ENCODE peak calls at places on chromosomes 11 and 22, in seven cellular contexts. A, Z, X, E, G, W and J are unnamed samples.

GRCh38 chr11:17014774-17015638 is 792 bp upstream of the PLEKHA7 start:
- DNase-seq in A (peak; percentile 45), Z (peak; percentile 50), X (peak; percentile 52), E (no peak), G (no peak), W (no peak), J (no peak)

GRCh38 chr11:29190313-29190712 is 826.5 kb downstream of the KCNA4 start:
- DNase-seq in A (no peak), Z (no peak), X (no peak), E (no peak), G (no peak), W (no peak), J (no peak)

GRCh38 chr11:82871646-82872045 is 28.6 kb downstream of the PRCP start:
- DNase-seq in A (no peak), Z (no peak), X (no peak), E (no peak), G (no peak), W (no peak), J (no peak)

GRCh38 chr11:27229511-27230174 is 133.4 kb downstream of the CCDC34 start:
- DNase-seq in A (no peak), Z (no peak), X (no peak), E (no peak), G (no peak), W (no peak), J (no peak)

GRCh38 chr11:4851033-4851432 is 2.0 kb upstream of the OR51S1 start:
- DNase-seq in A (peak; percentile 22), Z (no peak), X (no peak), E (no peak), G (peak; percentile 21), W (no peak), J (no peak)

GRCh38 chr11:22510741-22511140 is 114.9 kb downstream of the FANCF start:
- DNase-seq in A (no peak), Z (no peak), X (no peak), E (no peak), G (no peak), W (no peak), J (no peak)

GRCh38 chr11:74717211-74717997 is 13.8 kb downstream of the CHRDL2 start:
- DNase-seq in A (no peak), Z (no peak), X (no peak), E (no peak), G (no peak), W (no peak), J (no peak)

GRCh38 chr11:17991799-17992433 is 20.9 kb downstream of the SERGEF start:
- DNase-seq in A (peak; percentile 45), Z (peak; percentile 59), X (no peak), E (no peak), G (no peak), W (no peak), J (no peak)

DNA sequence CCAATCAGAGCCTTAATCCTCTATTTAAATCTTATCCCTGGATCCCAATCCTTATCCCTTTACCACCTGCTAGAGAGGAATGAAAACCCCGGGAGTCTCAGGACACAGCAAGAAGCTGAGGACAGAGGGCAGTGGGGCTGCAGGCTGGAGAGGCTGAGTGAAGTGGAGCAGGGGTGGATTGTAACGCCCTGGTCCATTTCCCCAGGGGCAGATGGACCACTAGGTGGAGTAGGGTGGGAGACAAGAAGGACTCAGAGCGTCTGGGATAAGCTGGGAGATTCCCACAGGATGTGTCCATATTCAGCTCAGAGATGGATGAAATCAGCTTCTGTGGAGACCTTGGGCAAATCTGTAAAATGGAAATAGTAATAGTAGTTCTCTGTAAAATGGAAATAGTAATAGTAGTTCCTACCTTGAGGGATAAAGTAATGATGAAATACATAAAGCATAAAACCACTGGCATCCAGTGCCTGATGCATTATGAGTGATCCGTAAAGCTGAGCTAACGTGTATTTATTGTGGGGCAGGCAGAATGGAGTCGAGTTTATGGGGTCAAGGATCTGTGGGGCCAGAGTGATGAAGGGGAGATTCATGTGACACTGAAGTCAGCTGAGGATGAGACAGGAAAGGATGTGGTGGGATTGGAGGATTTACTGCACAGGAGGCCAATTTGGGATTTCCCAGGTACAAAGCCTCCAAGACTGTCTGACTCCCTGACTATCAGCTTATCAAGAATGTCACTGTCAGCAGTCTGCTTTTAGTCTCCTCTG is 1.9 kb upstream of the ROBO4 start:
- DNase-seq in A (no peak), Z (peak; percentile 56), X (no peak), E (no peak), G (no peak), W (no peak), J (no peak)
- TF ChIP-seq CTCF in A (no peak), Z (peak; percentile 40), X (no peak), E (no peak), G (no peak), W (no peak), J (no peak)

DNA sequence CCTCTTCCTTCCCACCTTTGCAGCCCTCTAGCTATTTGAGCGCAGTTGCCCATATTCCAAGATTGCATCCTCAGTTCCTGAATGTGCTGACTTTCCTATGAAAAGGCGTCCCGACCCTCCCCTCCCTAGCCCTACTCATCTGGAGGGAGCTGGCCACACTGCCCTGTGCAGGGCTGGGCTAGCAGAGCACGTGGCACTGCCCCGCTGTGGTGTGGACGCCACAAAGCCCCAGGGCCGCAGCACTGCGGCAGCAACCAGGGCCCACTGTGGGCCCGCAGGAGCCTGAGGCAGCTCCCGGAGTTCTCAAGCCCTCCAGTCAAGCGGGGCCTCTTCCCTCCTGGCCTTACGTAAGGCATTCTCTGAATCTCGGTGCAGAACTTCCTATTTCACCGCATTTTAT is 27.6 kb downstream of the B3GAT1 start:
- DNase-seq in A (no peak), Z (no peak), X (no peak), E (no peak), G (no peak), W (no peak), J (no peak)
- H3K9me3 ChIP-seq in A (no peaks in the 10 kb centered on the region), Z (no peaks in the 10 kb centered on the region), X (no peaks in the 10 kb centered on the region), E (no peaks in the 10 kb centered on the region), G (no peaks in the 10 kb centered on the region), W (no peaks in the 10 kb centered on the region), J (no peaks in the 10 kb centered on the region)

GRCh38 chr22:19680911-19681862 is 33.1 kb upstream of the SEPTIN5 start:
- DNase-seq in A (no peak), Z (no peak), X (no peak), E (no peak), G (no peak), W (no peak), J (no peak)
- H3K4me1 ChIP-seq in A (no peaks in the 10 kb centered on the region), Z (no peaks in the 10 kb centered on the region), X (peaks cover 4% of the 10 kb centered on the region), E (no peaks in the 10 kb centered on the region), G (no peaks in the 10 kb centered on the region), W (no peaks in the 10 kb centered on the region), J (no peaks in the 10 kb centered on the region)

GRCh38 chr22:45340323-45340722 is 30.6 kb downstream of the FAM118A start:
- DNase-seq in A (no peak), Z (no peak), X (no peak), E (no peak), G (no peak), W (no peak), J (no peak)

GRCh38 chr22:45343143-45343542 is 33.4 kb downstream of the FAM118A start:
- DNase-seq in A (no peak), Z (no peak), X (no peak), E (no peak), G (no peak), W (no peak), J (no peak)

GRCh38 chr22:45338795-45339194 is 29.1 kb downstream of the FAM118A start:
- DNase-seq in A (no peak), Z (no peak), X (no peak), E (no peak), G (no peak), W (no peak), J (no peak)

GRCh38 chr22:45341503-45341902 is 31.8 kb downstream of the FAM118A start:
- DNase-seq in A (no peak), Z (no peak), X (no peak), E (no peak), G (no peak), W (no peak), J (no peak)

DNA sequence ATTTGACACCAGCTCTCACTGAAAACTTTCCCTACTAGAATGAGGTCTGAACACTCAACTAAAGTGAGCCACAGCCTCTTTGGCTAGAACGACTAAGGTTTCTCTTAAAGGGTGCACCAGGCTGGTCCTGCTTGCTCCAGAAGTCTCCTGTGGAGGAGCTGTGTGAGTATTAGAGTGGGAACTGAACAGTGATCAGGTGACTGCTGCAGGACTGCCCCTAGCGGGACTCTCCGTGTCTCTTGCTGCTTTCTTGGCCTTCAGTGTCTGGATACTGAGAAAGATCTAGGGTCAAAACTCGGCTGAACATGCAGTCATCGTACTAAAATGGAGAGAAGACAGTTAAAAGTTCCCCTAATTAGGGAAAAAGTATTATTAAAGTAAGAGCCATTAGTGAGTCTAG is 34.6 kb downstream of the FAM118A start:
- DNase-seq in A (no peak), Z (no peak), X (no peak), E (no peak), G (no peak), W (no peak), J (no peak)
- TF ChIP-seq CTCF in A (no peak), Z (no peak), X (no peak), E (no peak), G (no peak), W (peak; percentile 31), J (no peak)

DNA sequence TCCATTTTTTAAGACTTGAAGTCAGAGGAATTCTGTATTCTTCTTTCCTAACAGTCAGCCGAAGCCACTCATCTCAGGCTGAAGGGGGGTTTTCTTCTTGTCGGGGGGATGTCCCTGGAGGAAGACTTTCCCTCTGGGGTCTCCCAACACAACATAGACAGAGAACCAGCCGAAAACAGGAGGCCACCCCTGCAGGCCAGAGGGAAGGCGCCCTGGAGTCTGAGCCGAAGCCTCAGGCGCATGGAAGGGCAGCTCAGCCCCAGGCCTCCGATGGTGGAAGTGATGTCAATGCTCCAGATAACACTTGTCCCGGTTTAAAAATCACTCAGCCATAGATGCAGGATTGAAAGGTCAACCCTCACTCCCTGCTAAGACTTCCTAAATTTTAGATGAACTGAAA is 1393.0 kb downstream of the TBC1D22A start:
- DNase-seq in A (no peak), Z (no peak), X (no peak), E (no peak), G (no peak), W (no peak), J (no peak)
- H3K9me3 ChIP-seq in A (no peaks in the 10 kb centered on the region), Z (peaks cover 3% of the 10 kb centered on the region), X (no peaks in the 10 kb centered on the region), E (no peaks in the 10 kb centered on the region), G (no peaks in the 10 kb centered on the region), W (no peaks in the 10 kb centered on the region), J (no peaks in the 10 kb centered on the region)